ENCODE peak calls at places on chromosomes 3 and 15, in five cellular contexts. M is A549, I is WTC11, C is K562, V is GM12878. L is an unnamed sample.

GRCh38 chr3:14989943-14990753 is 42.8 kb downstream of the NR2C2 start:
- DNase-seq in I (peak), C (no peak), M (peak), V (no peak), L (peak)

GRCh38 chr3:85193565-85193964 is 234.8 kb downstream of the CADM2 start:
- DNase-seq in M (no peak), C (no peak), I (no peak), V (no peak), L (no peak)

GRCh38 chr3:152192936-152193672 is 75.6 kb upstream of the MBNL1 start:
- DNase-seq in I (no peak), M (no peak), V (no peak), C (no peak), L (no peak)

GRCh38 chr3:55481918-55482495 is 5.1 kb downstream of the WNT5A start:
- DNase-seq in C (no peak), M (no peak), I (peak), V (no peak), L (no peak)

GRCh38 chr3:182259579-182259978 is 533.7 kb upstream of the ATP11B start:
- DNase-seq in I (peak), C (no peak), V (no peak), M (no peak), L (no peak)

GRCh38 chr3:54321515-54321914 is 199.2 kb downstream of the CACNA2D3 start:
- DNase-seq in M (no peak), V (no peak), C (no peak), I (no peak), L (no peak)

GRCh38 chr3:14137445-14137844 is 12.6 kb downstream of the TMEM43 start:
- DNase-seq in I (peak), M (no peak), V (no peak), C (no peak), L (no peak)

GRCh38 chr3:142853270-142854163 is 35.4 kb downstream of the PCOLCE2 start:
- DNase-seq in C (no peak), M (peak), I (no peak), V (no peak), L (peak)

GRCh38 chr3:171586274-171586673 is 126.1 kb upstream of the TNIK start:
- DNase-seq in M (no peak), I (no peak), C (no peak), V (no peak), L (no peak)

GRCh38 chr3:54053201-54053600 is 69.2 kb upstream of the CACNA2D3 start:
- DNase-seq in V (no peak), I (no peak), M (no peak), C (no peak), L (no peak)

GRCh38 chr3:194565597-194566190 is 67.5 kb downstream of the TMEM44 start:
- DNase-seq in C (no peak), M (no peak), I (no peak), V (no peak), L (no peak)

GRCh38 chr3:126078866-126079265 is 5.1 kb downstream of the SLC41A3 start:
- DNase-seq in C (no peak), I (no peak), M (no peak), V (no peak), L (no peak)

GRCh38 chr3:102207173-102207572 is 227.6 kb upstream of the ZPLD1 start:
- DNase-seq in I (no peak), V (no peak), M (no peak), C (no peak), L (no peak)

GRCh38 chr3:172142074-172143059 is 103.0 kb downstream of the FNDC3B start:
- DNase-seq in C (no peak), V (peak), M (peak), I (no peak), L (no peak)

GRCh38 chr3:136920904-136921649 is 36.7 kb upstream of the IL20RB start:
- DNase-seq in C (no peak), I (no peak), M (no peak), V (no peak), L (no peak)

GRCh38 chr3:63232764-63233396 is 45.2 kb upstream of the SYNPR start:
- DNase-seq in V (no peak), C (no peak), I (no peak), M (no peak), L (no peak)

GRCh38 chr3:63228087-63228486 is 50.0 kb upstream of the SYNPR start:
- DNase-seq in I (no peak), M (no peak), C (no peak), V (no peak), L (no peak)

GRCh38 chr3:63231556-63231955 is 46.6 kb upstream of the SYNPR start:
- DNase-seq in C (no peak), I (no peak), V (no peak), M (no peak), L (no peak)

GRCh38 chr3:63230146-63230545 is 48.0 kb upstream of the SYNPR start:
- DNase-seq in M (no peak), C (no peak), V (no peak), I (no peak), L (no peak)

DNA sequence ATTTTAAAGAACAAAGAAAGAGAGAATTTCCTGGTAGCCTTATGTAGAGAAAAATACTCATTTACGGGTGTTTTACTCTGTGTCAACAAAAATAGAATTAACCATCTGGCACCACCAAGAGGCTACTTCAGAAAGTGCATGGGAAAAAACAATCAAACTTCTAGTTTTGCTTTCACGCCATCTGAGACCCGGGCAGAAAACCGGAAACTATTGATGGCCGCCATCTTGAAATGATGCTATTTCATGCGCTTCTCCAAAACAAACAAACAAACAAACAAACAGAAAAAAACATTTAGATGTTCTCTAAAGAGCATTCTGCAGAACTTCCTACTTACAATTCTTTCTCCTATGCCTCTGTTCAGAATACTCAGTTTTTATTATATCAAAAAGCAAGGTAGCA is 49.4 kb upstream of the SYNPR start:
- DNase-seq in V (no peak), I (peak), M (peak), C (peak), L (peak)
- TF ChIP-seq ESRRA in V (no peak), I (no peak), M (no peak), C (no peak), L (no peak)

DNA sequence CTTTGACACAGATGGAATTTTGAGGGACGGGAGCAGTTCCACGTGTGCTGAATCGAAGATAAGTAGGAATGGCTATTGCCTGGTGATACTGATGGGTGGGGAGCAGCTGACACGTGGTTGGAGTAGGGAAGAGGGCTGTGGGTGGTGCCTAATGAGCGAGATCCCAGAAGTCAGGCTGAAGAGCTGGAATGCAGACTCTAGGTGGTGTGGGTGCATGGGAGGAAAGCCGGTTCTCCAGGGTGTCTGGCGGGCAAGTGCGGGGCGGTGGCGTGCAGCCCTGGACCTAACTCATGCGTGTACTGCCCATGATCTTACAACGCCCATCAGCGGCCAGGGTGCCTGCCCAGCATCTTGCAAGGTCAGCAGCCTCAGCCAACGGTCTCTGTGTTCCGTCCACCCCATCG is 63.1 kb downstream of the ARNT2 start:
- DNase-seq in M (no peak), I (no peak), C (no peak), V (no peak), L (no peak)
- TF ChIP-seq ESRRA in M (no peak), I (no peak), C (no peak), V (no peak), L (no peak)

GRCh38 chr15:64157599-64158125 is 5.2 kb downstream of the PPIB start:
- DNase-seq in C (no peak), M (no peak), I (no peak), V (no peak), L (no peak)
- TF ChIP-seq ESRRA in C (no peak), M (no peak), I (no peak), V (no peak), L (no peak)

GRCh38 chr3:21938267-21938681 is 187.3 kb upstream of the ZNF385D start:
- DNase-seq in M (no peak), I (no peak), C (no peak), V (no peak), L (no peak)

GRCh38 chr3:21944251-21944650 is 193.2 kb upstream of the ZNF385D start:
- DNase-seq in C (no peak), V (no peak), I (no peak), M (no peak), L (no peak)

DNA sequence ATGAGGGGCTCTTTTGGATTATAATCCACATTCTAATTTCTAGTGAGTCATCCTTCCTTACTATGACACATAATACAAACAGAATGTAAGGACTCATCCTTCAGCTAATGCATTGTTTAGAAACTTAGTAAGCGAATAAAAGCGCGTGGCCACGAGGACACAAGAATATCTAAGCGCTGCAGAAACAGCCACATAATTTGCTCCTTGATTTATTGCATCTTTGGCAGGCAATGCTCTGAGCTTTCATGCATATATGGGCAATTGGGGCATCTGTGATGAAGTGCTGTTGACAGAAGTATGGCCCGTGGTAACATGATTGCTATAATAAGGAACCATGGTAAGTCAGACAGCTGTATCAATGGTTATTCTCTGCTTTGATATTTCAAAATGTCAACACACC is 191.3 kb upstream of the ZNF385D start:
- DNase-seq in M (no peak), C (no peak), V (no peak), I (no peak), L (no peak)
- TF ChIP-seq ESRRA in M (no peak), C (no peak), V (no peak), I (no peak), L (no peak)

GRCh38 chr3:48273594-48274211 is 32.8 kb downstream of the ZNF589 start:
- DNase-seq in M (peak), C (peak), V (peak), I (peak), L (peak)
- TF ChIP-seq ESRRA in M (no peak), C (no peak), V (no peak), I (no peak), L (no peak)

GRCh38 chr15:90130291-90130690 is 28.0 kb upstream of the IDH2 start:
- DNase-seq in C (no peak), I (no peak), V (no peak), M (no peak), L (no peak)

GRCh38 chr15:90131848-90132247 is 29.6 kb upstream of the IDH2 start:
- DNase-seq in C (no peak), I (no peak), V (no peak), M (no peak), L (no peak)

GRCh38 chr15:90126022-90126421 is 23.8 kb upstream of the IDH2 start:
- DNase-seq in M (peak), I (no peak), C (no peak), V (no peak), L (peak)

GRCh38 chr15:90124487-90124886 is 22.2 kb upstream of the IDH2 start:
- DNase-seq in M (no peak), I (no peak), C (no peak), V (no peak), L (no peak)

GRCh38 chr15:90126457-90127435 is 24.5 kb upstream of the IDH2 start:
- DNase-seq in V (no peak), M (peak), I (peak), C (no peak), L (peak)
- TF ChIP-seq ESRRA in V (no peak), M (no peak), I (no peak), C (no peak), L (peak)

GRCh38 chr3:10944866-10945265 is 47.7 kb upstream of the SLC6A1 start:
- DNase-seq in M (no peak), C (no peak), V (no peak), I (no peak), L (no peak)
- TF ChIP-seq ESRRA in M (no peak), C (no peak), V (no peak), I (no peak), L (no peak)

DNA sequence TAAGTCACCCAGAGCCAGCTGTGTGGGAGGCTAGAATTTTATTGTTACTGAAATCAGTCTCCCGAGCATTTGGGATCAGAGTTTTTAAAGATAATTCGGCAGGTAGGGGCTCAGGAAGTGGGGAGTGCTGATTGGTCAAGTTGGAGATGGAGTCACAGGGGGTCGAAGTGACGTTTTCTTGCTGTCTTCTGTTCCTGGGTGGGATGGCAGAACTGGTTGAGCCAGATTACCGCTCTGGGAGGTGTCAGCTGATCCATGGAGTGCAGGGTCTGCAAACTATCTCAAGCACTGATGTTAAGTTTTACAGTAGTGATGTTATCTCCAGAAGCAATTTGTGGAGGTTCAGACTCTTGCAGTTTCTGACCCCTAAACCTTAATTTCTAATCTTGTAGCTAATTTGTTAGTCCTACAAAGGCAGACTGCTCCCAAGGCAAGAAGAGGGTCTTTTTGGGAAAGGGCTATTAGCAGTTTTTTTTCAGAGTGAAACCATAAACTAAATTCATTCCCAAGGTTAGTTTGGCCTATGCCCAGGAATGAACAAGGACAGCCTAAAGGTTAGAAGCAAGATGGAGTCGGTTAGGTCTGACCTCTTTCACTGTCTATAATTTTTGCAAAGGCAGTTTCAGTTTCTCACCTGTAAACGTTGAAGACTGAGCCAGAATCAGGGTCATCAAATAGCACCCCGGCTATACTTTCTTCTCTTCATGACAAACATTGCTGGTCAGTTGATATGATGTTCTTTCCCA is 28.2 kb downstream of the FLNB start:
- DNase-seq in M (no peak), V (no peak), I (no peak), C (no peak), L (no peak)
- TF ChIP-seq ESRRA in M (no peak), V (no peak), I (no peak), C (no peak), L (no peak)

L was measured in HepG2.